ENCODE peak calls at places on chromosomes 12 and 14, in seven cellular contexts. J is sciatic nerve, A is NCI-H1092, F is activated T-helper 1 cell treated with Interleukin-2 at 50 U/mL for 16 hours, X is HAP-1, Y is brain microvascular endothelial cell, U is pons. Q is an unnamed sample.
A peak's percentile ranks its signal among the peaks of the same experiment; 100 is the strongest.

GRCh38 chr14:104341532-104342434 is 203.4 kb downstream of the KIF26A start:
- DNase-seq in J (no peak), A (no peak), F (no peak), X (peak; percentile 90), Y (peak; percentile 3), U (no peak), Q (no peak)

GRCh38 chr14:28361486-28361885 is 405.1 kb upstream of the FOXG1 start:
- DNase-seq in J (no peak), A (no peak), F (no peak), X (no peak), Y (no peak), U (no peak), Q (no peak)

GRCh38 chr12:66453837-66454236 is 151.5 kb downstream of the HELB start:
- DNase-seq in J (no peak), A (no peak), F (no peak), X (no peak), Y (no peak), U (no peak), Q (no peak)

GRCh38 chr14:69663322-69663686 is 51.9 kb downstream of the SUSD6 start:
- DNase-seq in J (no peak), A (no peak), F (no peak), X (no peak), Y (no peak), U (no peak), Q (no peak)

GRCh38 chr12:124125472-124125871 is 152.5 kb downstream of the ZNF664 start:
- DNase-seq in J (no peak), A (no peak), F (no peak), X (peak; percentile 37), Y (no peak), U (no peak), Q (no peak)

GRCh38 chr14:99737451-99737951 is 53.4 kb downstream of the CYP46A1 start:
- DNase-seq in J (peak; percentile 65), A (no peak), F (no peak), X (no peak), Y (no peak), U (peak; percentile 43), Q (no peak)

GRCh38 chr12:52847335-52848102 is 1.3 kb downstream of the KRT78 start:
- DNase-seq in J (no peak), A (no peak), F (no peak), X (no peak), Y (no peak), U (no peak), Q (no peak)

GRCh38 chr14:104294983-104295680 is 156.7 kb downstream of the KIF26A start:
- DNase-seq in J (peak; percentile 27), A (no peak), F (no peak), X (no peak), Y (no peak), U (no peak), Q (no peak)

GRCh38 chr14:103101257-103101963 is 6.9 kb downstream of the EXOC3L4 start:
- DNase-seq in J (no peak), A (no peak), F (no peak), X (no peak), Y (no peak), U (no peak), Q (no peak)

GRCh38 chr12:53676715-53677611 is 1.1 kb upstream of the ATP5MC2 start:
- DNase-seq in J (peak; percentile 74), A (no peak), F (no peak), X (peak; percentile 14), Y (peak; percentile 4), U (peak; percentile 66), Q (no peak)

Q was measured in T-helper 17 cell.